ENCODE peak calls at places on chromosome 1, in seven cellular contexts. One of them, this sample, is unnamed.

GRCh38 chr1:81377406-81377805 is 423.3 kb upstream of the ADGRL2 start:
- DNase-seq in adrenal gland: no peak
- DNase-seq in testis: no peak
- DNase-seq in GM23248: no peak
- DNase-seq in breast epithelium: no peak
- DNase-seq in heart right ventricle: no peak
- DNase-seq in mesendoderm: peak; percentile 71
- DNase-seq in this sample: no peak

GRCh38 chr1:26281971-26282693 is 2.2 kb downstream of the SH3BGRL3 start:
- DNase-seq in adrenal gland: no peak
- DNase-seq in testis: peak; percentile 52
- DNase-seq in GM23248: peak; percentile 54
- DNase-seq in breast epithelium: no peak
- DNase-seq in heart right ventricle: no peak
- DNase-seq in mesendoderm: peak; percentile 82
- DNase-seq in this sample: peak; percentile 51

GRCh38 chr1:41282679-41283317 is 40.7 kb upstream of the SCMH1 start:
- DNase-seq in adrenal gland: peak; percentile 44
- DNase-seq in testis: peak; percentile 45
- DNase-seq in GM23248: peak; percentile 59
- DNase-seq in breast epithelium: no peak
- DNase-seq in heart right ventricle: peak; percentile 27
- DNase-seq in mesendoderm: peak; percentile 40
- DNase-seq in this sample: peak; percentile 70

GRCh38 chr1:202058001-202058908 is 47.9 kb downstream of the ELF3 start:
- DNase-seq in adrenal gland: no peak
- DNase-seq in testis: no peak
- DNase-seq in GM23248: peak; percentile 41
- DNase-seq in breast epithelium: peak; percentile 24
- DNase-seq in heart right ventricle: no peak
- DNase-seq in mesendoderm: no peak
- DNase-seq in this sample: no peak

GRCh38 chr1:86758570-86758969 is 54.2 kb downstream of the SH3GLB1 start:
- DNase-seq in adrenal gland: no peak
- DNase-seq in testis: no peak
- DNase-seq in GM23248: no peak
- DNase-seq in breast epithelium: no peak
- DNase-seq in heart right ventricle: no peak
- DNase-seq in mesendoderm: no peak
- DNase-seq in this sample: no peak

GRCh38 chr1:50208296-50208695 is 99.6 kb downstream of the ELAVL4 start:
- DNase-seq in adrenal gland: no peak
- DNase-seq in testis: no peak
- DNase-seq in GM23248: peak; percentile 28
- DNase-seq in breast epithelium: no peak
- DNase-seq in heart right ventricle: no peak
- DNase-seq in mesendoderm: no peak
- DNase-seq in this sample: no peak

GRCh38 chr1:232586679-232587078 is 43.3 kb downstream of the SIPA1L2 start:
- DNase-seq in adrenal gland: no peak
- DNase-seq in testis: no peak
- DNase-seq in GM23248: no peak
- DNase-seq in breast epithelium: no peak
- DNase-seq in heart right ventricle: no peak
- DNase-seq in mesendoderm: no peak
- DNase-seq in this sample: no peak

GRCh38 chr1:38047603-38048146 is 1.1 kb upstream of the POU3F1 start:
- DNase-seq in adrenal gland: no peak
- DNase-seq in testis: peak; percentile 30
- DNase-seq in GM23248: peak; percentile 66
- DNase-seq in breast epithelium: no peak
- DNase-seq in heart right ventricle: no peak
- DNase-seq in mesendoderm: peak; percentile 76
- DNase-seq in this sample: peak; percentile 60

GRCh38 chr1:5238351-5239123 is 584.1 kb downstream of the AJAP1 start:
- DNase-seq in adrenal gland: no peak
- DNase-seq in testis: peak; percentile 43
- DNase-seq in GM23248: no peak
- DNase-seq in breast epithelium: no peak
- DNase-seq in heart right ventricle: no peak
- DNase-seq in mesendoderm: no peak
- DNase-seq in this sample: peak; percentile 17

GRCh38 chr1:32741417-32742131 is 39.0 kb upstream of the SYNC start:
- DNase-seq in adrenal gland: peak; percentile 46
- DNase-seq in testis: no peak
- DNase-seq in GM23248: peak; percentile 64
- DNase-seq in breast epithelium: no peak
- DNase-seq in heart right ventricle: no peak
- DNase-seq in mesendoderm: no peak
- DNase-seq in this sample: peak; percentile 46

GRCh38 chr1:94020764-94021579 is 100.0 kb downstream of the ABCA4 start:
- DNase-seq in adrenal gland: no peak
- DNase-seq in testis: no peak
- DNase-seq in GM23248: peak; percentile 87
- DNase-seq in breast epithelium: no peak
- DNase-seq in heart right ventricle: no peak
- DNase-seq in mesendoderm: peak; percentile 43
- DNase-seq in this sample: peak; percentile 46

GRCh38 chr1:28281608-28282425 is 22.5 kb downstream of the SESN2 start:
- DNase-seq in adrenal gland: no peak
- DNase-seq in testis: no peak
- DNase-seq in GM23248: no peak
- DNase-seq in breast epithelium: no peak
- DNase-seq in heart right ventricle: no peak
- DNase-seq in mesendoderm: no peak
- DNase-seq in this sample: no peak

GRCh38 chr1:235423214-235423652 is 56.0 kb downstream of the TBCE start:
- DNase-seq in adrenal gland: no peak
- DNase-seq in testis: no peak
- DNase-seq in GM23248: no peak
- DNase-seq in breast epithelium: no peak
- DNase-seq in heart right ventricle: no peak
- DNase-seq in mesendoderm: no peak
- DNase-seq in this sample: peak; percentile 62

GRCh38 chr1:159121526-159121925 is 45.0 kb upstream of the AIM2 start:
- DNase-seq in adrenal gland: no peak
- DNase-seq in testis: no peak
- DNase-seq in GM23248: no peak
- DNase-seq in breast epithelium: no peak
- DNase-seq in heart right ventricle: no peak
- DNase-seq in mesendoderm: no peak
- DNase-seq in this sample: no peak

GRCh38 chr1:13813398-13814012 is 113.5 kb downstream of the PRDM2 start:
- DNase-seq in adrenal gland: peak; percentile 29
- DNase-seq in testis: peak; percentile 83
- DNase-seq in GM23248: peak; percentile 46
- DNase-seq in breast epithelium: no peak
- DNase-seq in heart right ventricle: no peak
- DNase-seq in mesendoderm: peak; percentile 67
- DNase-seq in this sample: no peak

GRCh38 chr1:169049258-169049936 is 57.1 kb upstream of the ATP1B1 start:
- DNase-seq in adrenal gland: no peak
- DNase-seq in testis: no peak
- DNase-seq in GM23248: no peak
- DNase-seq in breast epithelium: no peak
- DNase-seq in heart right ventricle: no peak
- DNase-seq in mesendoderm: no peak
- DNase-seq in this sample: no peak

GRCh38 chr1:98908980-98909379 is 95.7 kb downstream of the PLPPR5 start:
- DNase-seq in adrenal gland: no peak
- DNase-seq in testis: no peak
- DNase-seq in GM23248: no peak
- DNase-seq in breast epithelium: no peak
- DNase-seq in heart right ventricle: no peak
- DNase-seq in mesendoderm: no peak
- DNase-seq in this sample: no peak

GRCh38 chr1:204041232-204041767 is 31.6 kb upstream of the SOX13 start:
- DNase-seq in adrenal gland: no peak
- DNase-seq in testis: no peak
- DNase-seq in GM23248: peak; percentile 67
- DNase-seq in breast epithelium: peak; percentile 25
- DNase-seq in heart right ventricle: peak; percentile 68
- DNase-seq in mesendoderm: no peak
- DNase-seq in this sample: no peak

GRCh38 chr1:44806025-44806703 is 987 bp downstream of the DYNLT4 start:
- DNase-seq in adrenal gland: no peak
- DNase-seq in testis: no peak
- DNase-seq in GM23248: no peak
- DNase-seq in breast epithelium: no peak
- DNase-seq in heart right ventricle: no peak
- DNase-seq in mesendoderm: no peak
- DNase-seq in this sample: no peak
- H3K4me3 ChIP-seq in adrenal gland: no peak overlapping the region
- H3K4me3 ChIP-seq in testis: peak overlapping the region; percentile 24
- H3K4me3 ChIP-seq in GM23248: peak overlapping the region; percentile 37
- H3K4me3 ChIP-seq in breast epithelium: no peak overlapping the region
- H3K4me3 ChIP-seq in heart right ventricle: peak overlapping the region; percentile 20
- H3K4me3 ChIP-seq in mesendoderm: no peak overlapping the region
- H3K4me3 ChIP-seq in this sample: no peak overlapping the region

GRCh38 chr1:214553142-214553710 is 1.8 kb upstream of the PTPN14 start:
- DNase-seq in adrenal gland: no peak
- DNase-seq in testis: no peak
- DNase-seq in GM23248: no peak
- DNase-seq in breast epithelium: no peak
- DNase-seq in heart right ventricle: no peak
- DNase-seq in mesendoderm: peak; percentile 77
- DNase-seq in this sample: no peak

GRCh38 chr1:214550339-214551051 is 907 bp downstream of the PTPN14 start:
- DNase-seq in adrenal gland: no peak
- DNase-seq in testis: no peak
- DNase-seq in GM23248: peak; percentile 40
- DNase-seq in breast epithelium: no peak
- DNase-seq in heart right ventricle: peak; percentile 14
- DNase-seq in mesendoderm: peak; percentile 53
- DNase-seq in this sample: peak; percentile 44

GRCh38 chr1:214551052-214551435 is 358 bp downstream of the PTPN14 start:
- DNase-seq in adrenal gland: no peak
- DNase-seq in testis: peak; percentile 38
- DNase-seq in GM23248: no peak
- DNase-seq in breast epithelium: peak; percentile 54
- DNase-seq in heart right ventricle: peak; percentile 62
- DNase-seq in mesendoderm: no peak
- DNase-seq in this sample: no peak

GRCh38 chr1:214551436-214552173 is at the start of gene PTPN14:
- DNase-seq in adrenal gland: peak; percentile 88
- DNase-seq in testis: peak; percentile 92
- DNase-seq in GM23248: peak; percentile 98
- DNase-seq in breast epithelium: peak; percentile 93
- DNase-seq in heart right ventricle: peak; percentile 89
- DNase-seq in mesendoderm: peak; percentile 99
- DNase-seq in this sample: peak; percentile 94

DNA sequence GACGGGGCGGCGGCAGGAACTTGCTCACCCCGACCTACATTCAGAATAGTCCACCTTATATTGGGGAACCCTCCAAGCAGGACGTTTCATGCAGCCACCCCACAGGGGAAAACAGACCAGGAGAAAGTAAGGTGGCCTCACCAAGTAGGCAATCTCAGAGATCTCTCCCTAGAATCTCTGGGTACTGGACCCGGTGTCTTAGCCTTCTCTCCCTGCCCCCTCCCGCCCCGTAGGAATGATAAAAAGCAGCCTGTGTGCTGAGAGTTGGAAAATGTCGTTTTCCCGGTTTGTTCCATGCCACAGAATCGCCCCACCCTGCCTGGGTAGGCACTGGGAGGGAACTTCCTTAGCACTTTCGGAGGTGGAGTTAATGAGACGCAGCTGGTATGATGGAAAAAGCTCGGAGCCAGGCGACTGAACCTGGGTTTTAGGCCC is 789 bp upstream of the PTPN14 start:
- DNase-seq in adrenal gland: peak; percentile 64
- DNase-seq in testis: peak; percentile 73
- DNase-seq in GM23248: peak; percentile 88
- DNase-seq in breast epithelium: peak; percentile 88
- DNase-seq in heart right ventricle: peak; percentile 69
- DNase-seq in mesendoderm: peak; percentile 98
- DNase-seq in this sample: peak; percentile 78
- H3K27ac ChIP-seq in adrenal gland: peak overlapping the region; percentile 100
- H3K27ac ChIP-seq in testis: peak overlapping the region; percentile 88
- H3K27ac ChIP-seq in GM23248: peak overlapping the region; percentile 96
- H3K27ac ChIP-seq in breast epithelium: peak overlapping the region; percentile 99
- H3K27ac ChIP-seq in heart right ventricle: peak overlapping the region; percentile 99
- H3K27ac ChIP-seq in mesendoderm: peak overlapping the region; percentile 98
- H3K27ac ChIP-seq in this sample: peak overlapping the region; percentile 93

GRCh38 chr1:68142461-68142860 is 89.9 kb downstream of the WLS start:
- DNase-seq in adrenal gland: no peak
- DNase-seq in testis: no peak
- DNase-seq in GM23248: no peak
- DNase-seq in breast epithelium: no peak
- DNase-seq in heart right ventricle: no peak
- DNase-seq in mesendoderm: no peak
- DNase-seq in this sample: no peak
- H3K4me3 ChIP-seq in adrenal gland: no peak overlapping the region
- H3K4me3 ChIP-seq in testis: no peak overlapping the region
- H3K4me3 ChIP-seq in GM23248: no peak overlapping the region
- H3K4me3 ChIP-seq in breast epithelium: no peak overlapping the region
- H3K4me3 ChIP-seq in heart right ventricle: no peak overlapping the region
- H3K4me3 ChIP-seq in mesendoderm: no peak overlapping the region
- H3K4me3 ChIP-seq in this sample: no peak overlapping the region

GRCh38 chr1:85340427-85340826 is 64.0 kb upstream of the BCL10 start:
- DNase-seq in adrenal gland: no peak
- DNase-seq in testis: no peak
- DNase-seq in GM23248: no peak
- DNase-seq in breast epithelium: no peak
- DNase-seq in heart right ventricle: no peak
- DNase-seq in mesendoderm: no peak
- DNase-seq in this sample: no peak
- H3K27ac ChIP-seq in adrenal gland: no peak overlapping the region
- H3K27ac ChIP-seq in testis: no peak overlapping the region
- H3K27ac ChIP-seq in GM23248: peak overlapping the region; percentile 80
- H3K27ac ChIP-seq in breast epithelium: no peak overlapping the region
- H3K27ac ChIP-seq in heart right ventricle: no peak overlapping the region
- H3K27ac ChIP-seq in mesendoderm: no peak overlapping the region
- H3K27ac ChIP-seq in this sample: no peak overlapping the region

DNA sequence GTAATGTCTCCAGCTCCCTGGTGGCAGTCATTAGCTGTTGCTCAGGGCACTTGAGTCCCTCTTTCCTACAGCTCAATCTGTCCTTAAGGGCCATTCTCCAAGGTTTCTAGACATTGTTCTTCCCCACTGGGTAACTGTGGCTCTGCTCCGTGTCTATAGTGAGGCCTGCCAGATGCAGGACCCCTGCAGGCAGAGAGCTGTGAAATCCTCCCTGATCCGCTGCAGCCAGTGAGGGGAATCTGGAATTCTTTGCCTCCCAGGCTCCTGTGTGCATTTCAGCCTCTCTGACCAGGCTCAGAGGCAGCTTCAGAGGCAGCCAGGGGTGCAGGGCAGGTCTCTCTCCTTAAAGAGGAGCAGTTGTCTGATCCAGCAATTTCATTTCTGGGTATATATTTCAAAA is 14.4 kb upstream of the IGSF21 start:
- DNase-seq in adrenal gland: no peak
- DNase-seq in testis: no peak
- DNase-seq in GM23248: no peak
- DNase-seq in breast epithelium: no peak
- DNase-seq in heart right ventricle: no peak
- DNase-seq in mesendoderm: peak; percentile 71
- DNase-seq in this sample: no peak
- H3K4me3 ChIP-seq in adrenal gland: no peak overlapping the region
- H3K4me3 ChIP-seq in testis: no peak overlapping the region
- H3K4me3 ChIP-seq in GM23248: no peak overlapping the region
- H3K4me3 ChIP-seq in breast epithelium: no peak overlapping the region
- H3K4me3 ChIP-seq in heart right ventricle: no peak overlapping the region
- H3K4me3 ChIP-seq in mesendoderm: no peak overlapping the region
- H3K4me3 ChIP-seq in this sample: no peak overlapping the region

GRCh38 chr1:11873395-11873794 is 14.7 kb upstream of the NPPB start:
- DNase-seq in adrenal gland: no peak
- DNase-seq in testis: no peak
- DNase-seq in GM23248: no peak
- DNase-seq in breast epithelium: no peak
- DNase-seq in heart right ventricle: no peak
- DNase-seq in mesendoderm: peak; percentile 70
- DNase-seq in this sample: no peak
- H3K27ac ChIP-seq in adrenal gland: no peak overlapping the region
- H3K27ac ChIP-seq in testis: no peak overlapping the region
- H3K27ac ChIP-seq in GM23248: no peak overlapping the region
- H3K27ac ChIP-seq in breast epithelium: peak overlapping the region; percentile 38
- H3K27ac ChIP-seq in heart right ventricle: no peak overlapping the region
- H3K27ac ChIP-seq in mesendoderm: no peak overlapping the region
- H3K27ac ChIP-seq in this sample: no peak overlapping the region